ENCODE peak calls at places on chromosomes 11 and 22, in seven cellular contexts. J is brain microvascular endothelial cell; B is substantia nigra; C is HFF-Myc; G is stimulated activated CD8-positive, alpha-beta memory T cell treated with anti-CD3 and anti-CD28 coated beads, Interleukin-4, amount 100 ng/mL, for 48 hours; M is adipocyte; R is left cardiac atrium. N is an unnamed sample.

GRCh38 chr11:5443835-5444393 is 2.6 kb upstream of the OR51I1 start:
- DNase-seq in J (no peak), B (no peak), C (no peak), G (no peak), M (no peak), R (no peak), N (no peak)

GRCh38 chr11:33747969-33748368 is 11.7 kb upstream of the CD59 start:
- DNase-seq in J (no peak), B (no peak), C (no peak), G (no peak), M (peak), R (no peak), N (no peak)

GRCh38 chr11:10356161-10356560 is 51.3 kb downstream of the ADM start:
- DNase-seq in J (no peak), B (no peak), C (no peak), G (no peak), M (no peak), R (no peak), N (no peak)

GRCh38 chr22:49673048-49673447 is 154.6 kb downstream of the BRD1 start:
- DNase-seq in J (no peak), B (no peak), C (no peak), G (peak), M (no peak), R (no peak), N (peak)

GRCh38 chr11:76553554-76554476 is 109.0 kb downstream of the EMSY start:
- DNase-seq in J (no peak), B (no peak), C (no peak), G (no peak), M (no peak), R (no peak), N (no peak)

GRCh38 chr11:69499946-69500284 is 18.5 kb downstream of the LINC01488 start:
- DNase-seq in J (no peak), B (no peak), C (no peak), G (no peak), M (no peak), R (no peak), N (no peak)

GRCh38 chr22:50621491-50621880 is 6.5 kb downstream of the ARSA start:
- DNase-seq in J (no peak), B (no peak), C (no peak), G (peak), M (no peak), R (no peak), N (peak)

GRCh38 chr11:96367357-96367756 is 22.4 kb downstream of the CCDC82 start:
- DNase-seq in J (no peak), B (no peak), C (no peak), G (no peak), M (no peak), R (no peak), N (no peak)

GRCh38 chr22:22520667-22521602 is 865 bp upstream of the ZNF280A start:
- DNase-seq in J (no peak), B (no peak), C (no peak), G (no peak), M (no peak), R (no peak), N (no peak)

GRCh38 chr11:2462986-2463765 is 18.4 kb downstream of the KCNQ1 start:
- DNase-seq in J (no peak), B (no peak), C (no peak), G (no peak), M (no peak), R (peak), N (peak)

GRCh38 chr11:8828055-8828454 is 82.9 kb upstream of the AKIP1 start:
- DNase-seq in J (no peak), B (no peak), C (no peak), G (no peak), M (no peak), R (no peak), N (no peak)

GRCh38 chr11:35295751-35296150 is 123.6 kb downstream of the SLC1A2 start:
- DNase-seq in J (no peak), B (no peak), C (no peak), G (no peak), M (no peak), R (no peak), N (no peak)

GRCh38 chr11:19673924-19674390 is 38.7 kb upstream of the NAV2 start:
- DNase-seq in J (no peak), B (peak), C (no peak), G (no peak), M (no peak), R (peak), N (no peak)

GRCh38 chr11:118820412-118821357 is 29.7 kb upstream of the DDX6 start:
- DNase-seq in J (no peak), B (peak), C (no peak), G (no peak), M (no peak), R (peak), N (peak)

GRCh38 chr11:100445231-100445735 is 241.8 kb upstream of the ARHGAP42 start:
- DNase-seq in J (peak), B (no peak), C (no peak), G (no peak), M (no peak), R (no peak), N (no peak)

GRCh38 chr22:28658448-28658847 is 21.2 kb downstream of the TTC28 start:
- DNase-seq in J (no peak), B (no peak), C (no peak), G (no peak), M (no peak), R (no peak), N (no peak)

GRCh38 chr11:119388103-119388502 is 6.6 kb upstream of the USP2 start:
- DNase-seq in J (no peak), B (no peak), C (no peak), G (no peak), M (no peak), R (no peak), N (no peak)

GRCh38 chr22:43922123-43922522 is 1.5 kb upstream of the PNPLA3 start:
- DNase-seq in J (no peak), B (no peak), C (no peak), G (no peak), M (no peak), R (no peak), N (no peak)

GRCh38 chr11:117058761-117059233 is 39.4 kb downstream of the SIK3 start:
- DNase-seq in J (peak), B (no peak), C (peak), G (no peak), M (peak), R (no peak), N (no peak)

GRCh38 chr11:73661035-73661628 is 14.8 kb downstream of the PLEKHB1 start:
- DNase-seq in J (peak), B (peak), C (peak), G (peak), M (peak), R (peak), N (peak)

GRCh38 chr11:2791521-2792375 is 92.0 kb upstream of the KCNQ1OT1 start:
- DNase-seq in J (no peak), B (no peak), C (no peak), G (peak), M (peak), R (peak), N (peak)

GRCh38 chr11:109306322-109306721 is 115.7 kb upstream of the C11orf87 start:
- DNase-seq in J (peak), B (no peak), C (no peak), G (no peak), M (no peak), R (no peak), N (no peak)

GRCh38 chr11:12267921-12268320 is 109.5 kb upstream of the PARVA start:
- DNase-seq in J (no peak), B (no peak), C (no peak), G (no peak), M (no peak), R (peak), N (no peak)

N was measured in activated effector memory CD4-positive, alpha-beta T cell treated with anti-CD3 and anti-CD28 coated beads, Interleukin-2, amount 50 U/mL, for 16 hours.